ENCODE peak calls at places on chromosomes 11 and 22, in six cellular contexts. K, J, I, E, G and Y are unnamed samples.

GRCh38 chr22:49763138-49763537 is 64.5 kb downstream of the BRD1 start:
- DNase-seq in G (no peak), E (peak), K (no peak), I (no peak), J (no peak), Y (no peak)

GRCh38 chr11:19432370-19433163 is 191.8 kb upstream of the E2F8 start:
- DNase-seq in I (peak), J (no peak), E (no peak), G (peak), K (no peak), Y (no peak)

GRCh38 chr11:80519591-80520258 is 1078.9 kb upstream of the TENM4 start:
- DNase-seq in K (no peak), I (no peak), G (no peak), E (no peak), J (no peak), Y (no peak)

GRCh38 chr22:25008666-25009065 is 56.1 kb downstream of the KIAA1671 start:
- DNase-seq in J (no peak), G (no peak), E (no peak), K (no peak), I (no peak), Y (no peak)

GRCh38 chr11:68938088-68938487 is 34.4 kb downstream of the IGHMBP2 start:
- DNase-seq in I (no peak), G (no peak), E (peak), K (no peak), J (no peak), Y (no peak)

GRCh38 chr22:49853981-49854791 is 542 bp downstream of the ZBED4 start:
- DNase-seq in K (peak), I (peak), J (no peak), E (peak), G (peak), Y (peak)

GRCh38 chr22:36026741-36027140 is 1.9 kb downstream of the RBFOX2 start:
- DNase-seq in E (no peak), J (no peak), I (peak), G (peak), K (peak), Y (no peak)

GRCh38 chr11:130719516-130719915 is 196.8 kb downstream of the SNX19 start:
- DNase-seq in I (no peak), K (no peak), E (no peak), J (no peak), G (peak), Y (no peak)

GRCh38 chr11:107413352-107413751 is 44.3 kb downstream of the CWF19L2 start:
- DNase-seq in K (no peak), E (no peak), G (no peak), I (no peak), J (no peak), Y (no peak)

GRCh38 chr11:76025817-76026216 is 180.5 kb downstream of the WNT11 start:
- DNase-seq in G (no peak), I (no peak), E (no peak), K (no peak), J (no peak), Y (no peak)

GRCh38 chr11:73566422-73566821 is 31.5 kb downstream of the FAM168A start:
- DNase-seq in E (no peak), J (no peak), K (peak), G (peak), I (no peak), Y (no peak)

GRCh38 chr11:12950681-12951080 is 58.4 kb upstream of the RASSF10 start:
- DNase-seq in E (no peak), I (no peak), G (peak), K (no peak), J (no peak), Y (no peak)

GRCh38 chr11:103051986-103052385 is 40.0 kb downstream of the DCUN1D5 start:
- DNase-seq in K (no peak), G (no peak), E (no peak), J (no peak), I (no peak), Y (no peak)

GRCh38 chr11:134587345-134587744 is 175.3 kb upstream of the B3GAT1 start:
- DNase-seq in G (no peak), J (no peak), I (no peak), K (no peak), E (no peak), Y (no peak)

GRCh38 chr22:23579280-23579679 is 810 bp downstream of the IGLL1 start:
- DNase-seq in J (no peak), G (no peak), K (no peak), I (no peak), E (no peak), Y (no peak)

GRCh38 chr11:83682645-83682973 is 396.4 kb upstream of the CCDC90B start:
- DNase-seq in E (no peak), I (no peak), J (no peak), K (no peak), G (no peak), Y (no peak)

GRCh38 chr11:110525883-110526282 is 96.1 kb downstream of the FDX1 start:
- DNase-seq in J (no peak), K (no peak), E (no peak), G (peak), I (no peak), Y (no peak)

GRCh38 chr11:82701847-82702520 is 31.7 kb downstream of the FAM181B start:
- DNase-seq in I (peak), K (peak), G (peak), E (no peak), J (no peak), Y (peak)

GRCh38 chr11:11657101-11657935 is 35.5 kb upstream of the GALNT18 start:
- DNase-seq in E (no peak), K (peak), J (no peak), G (no peak), I (no peak), Y (no peak)

GRCh38 chr11:61752117-61752924 is at the start of gene MYRF:
- DNase-seq in G (peak), K (peak), I (peak), J (no peak), E (peak), Y (no peak)

GRCh38 chr11:75351541-75352416 is at the start of gene ARRB1:
- DNase-seq in J (no peak), G (peak), E (peak), K (no peak), I (peak), Y (peak)

GRCh38 chr22:33850724-33851123 is 69.6 kb downstream of the LARGE1 start:
- DNase-seq in E (no peak), G (no peak), K (no peak), J (no peak), I (peak), Y (no peak)

GRCh38 chr11:124094731-124095130 is 20.5 kb upstream of the VWA5A start:
- DNase-seq in E (no peak), J (no peak), G (no peak), I (no peak), K (no peak), Y (no peak)

GRCh38 chr11:87265915-87266314 is 228.2 kb downstream of the TMEM135 start:
- DNase-seq in E (no peak), G (no peak), I (no peak), K (peak), J (no peak), Y (no peak)

GRCh38 chr22:49448546-49448945 is 379.1 kb downstream of the BRD1 start:
- DNase-seq in J (no peak), I (no peak), K (no peak), G (no peak), E (no peak), Y (no peak)

GRCh38 chr11:115677190-115677589 is 173.0 kb upstream of the CADM1 start:
- DNase-seq in G (no peak), K (no peak), E (no peak), J (no peak), I (no peak), Y (no peak)

GRCh38 chr11:21552910-21553309 is 640.0 kb upstream of the ANO5 start:
- DNase-seq in I (no peak), G (no peak), J (no peak), E (no peak), K (no peak), Y (no peak)

GRCh38 chr11:69711824-69712801 is 8.3 kb upstream of the FGF19 start:
- DNase-seq in K (no peak), J (no peak), E (peak), G (no peak), I (peak), Y (no peak)

GRCh38 chr11:44400431-44400830 is 90.5 kb upstream of the ALX4 start:
- DNase-seq in E (no peak), G (no peak), I (no peak), J (no peak), K (no peak), Y (no peak)

GRCh38 chr11:56876621-56877312 is 111.9 kb upstream of the OR5AK2 start:
- DNase-seq in K (no peak), E (no peak), G (peak), J (no peak), I (no peak), Y (no peak)

GRCh38 chr11:77636738-77637344 is 753 bp downstream of the CLNS1A start:
- DNase-seq in J (no peak), I (peak), E (no peak), K (peak), G (no peak), Y (no peak)

GRCh38 chr11:117837070-117837776 is 12.7 kb upstream of the FXYD2 start:
- DNase-seq in G (no peak), E (peak), J (no peak), I (no peak), K (no peak), Y (no peak)

GRCh38 chr11:83572521-83572920 is 286.4 kb upstream of the CCDC90B start:
- DNase-seq in K (no peak), J (no peak), E (no peak), G (no peak), I (peak), Y (no peak)

GRCh38 chr11:23124249-23124648 is 264.0 kb upstream of the CCDC179 start:
- DNase-seq in K (no peak), G (no peak), E (no peak), J (no peak), I (no peak), Y (no peak)

GRCh38 chr11:23127706-23128105 is 267.4 kb upstream of the CCDC179 start:
- DNase-seq in E (no peak), K (no peak), I (no peak), J (no peak), G (no peak), Y (no peak)

GRCh38 chr11:23123766-23124165 is 263.5 kb upstream of the CCDC179 start:
- DNase-seq in E (no peak), G (peak), J (no peak), I (no peak), K (peak), Y (no peak)

GRCh38 chr11:23124996-23125395 is 264.7 kb upstream of the CCDC179 start:
- DNase-seq in I (no peak), K (peak), E (no peak), G (peak), J (no peak), Y (no peak)
- H3K27ac ChIP-seq in I (no peak), K (no peak), E (no peak), G (no peak), J (no peak), Y (no peak)

GRCh38 chr22:30253205-30253852 is 6.8 kb upstream of the LIF start:
- DNase-seq in I (no peak), J (no peak), E (no peak), G (peak), K (no peak), Y (peak)
- H3K27ac ChIP-seq in I (no peak), J (no peak), E (peak), G (no peak), K (no peak), Y (no peak)

GRCh38 chr11:114052160-114052559 is 7.4 kb upstream of the ZBTB16 start:
- DNase-seq in I (no peak), E (no peak), J (no peak), K (no peak), G (no peak), Y (no peak)

GRCh38 chr11:114051558-114051957 is 8.0 kb upstream of the ZBTB16 start:
- DNase-seq in E (no peak), J (no peak), G (no peak), K (no peak), I (no peak), Y (no peak)

GRCh38 chr11:114050258-114050927 is 9.1 kb upstream of the ZBTB16 start:
- DNase-seq in K (no peak), E (no peak), I (no peak), G (no peak), J (no peak), Y (no peak)

GRCh38 chr11:114053406-114053805 is 6.1 kb upstream of the ZBTB16 start:
- DNase-seq in E (no peak), I (no peak), K (no peak), J (no peak), G (peak), Y (no peak)

GRCh38 chr11:114049050-114049449 is 10.5 kb upstream of the ZBTB16 start:
- DNase-seq in K (no peak), J (no peak), E (no peak), G (no peak), I (peak), Y (peak)
- H3K27ac ChIP-seq in K (no peak), J (no peak), E (no peak), G (no peak), I (no peak), Y (no peak)

GRCh38 chr11:119668685-119669084 is 60.3 kb downstream of the NECTIN1 start:
- DNase-seq in K (no peak), E (no peak), J (no peak), I (no peak), G (no peak), Y (no peak)

GRCh38 chr11:119672597-119672996 is 56.4 kb downstream of the NECTIN1 start:
- DNase-seq in G (no peak), E (no peak), K (no peak), I (no peak), J (no peak), Y (no peak)

GRCh38 chr11:119673389-119674336 is 55.3 kb downstream of the NECTIN1 start:
- DNase-seq in E (peak), K (no peak), I (no peak), J (no peak), G (no peak), Y (no peak)

GRCh38 chr11:119671561-119672015 is 57.4 kb downstream of the NECTIN1 start:
- DNase-seq in E (no peak), G (peak), K (peak), J (no peak), I (no peak), Y (no peak)

DNA sequence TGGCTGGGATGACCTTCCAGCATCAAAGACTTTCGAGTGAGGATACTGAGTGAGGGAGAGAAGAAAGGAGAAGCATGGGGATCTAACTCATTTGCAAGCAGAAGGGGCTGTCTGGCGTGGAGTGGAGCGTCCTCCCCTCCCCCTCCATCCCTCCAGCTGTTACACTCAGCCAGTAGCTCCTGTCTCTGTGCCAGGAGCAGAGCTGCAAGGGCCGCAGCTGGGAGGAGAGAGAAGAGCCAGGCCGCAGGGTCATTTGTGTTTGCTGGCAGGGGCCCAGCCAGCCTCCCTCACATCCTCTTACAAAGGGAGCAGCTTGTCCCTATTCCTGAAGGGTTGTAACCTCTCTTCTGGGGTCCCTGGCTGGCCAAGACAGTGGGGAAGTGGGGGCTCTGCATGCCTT is 58.0 kb downstream of the NECTIN1 start:
- DNase-seq in J (no peak), G (peak), E (no peak), K (peak), I (no peak), Y (no peak)
- H3K27ac ChIP-seq in J (no peak), G (no peak), E (peak), K (peak), I (no peak), Y (no peak)

GRCh38 chr11:3163241-3163981 is 1.7 kb downstream of the OSBPL5 start:
- DNase-seq in K (no peak), G (no peak), I (no peak), J (no peak), E (peak), Y (peak)
- H3K27ac ChIP-seq in K (no peak), G (no peak), I (no peak), J (peak), E (peak), Y (no peak)